ENCODE peak calls at places on chromosomes 16 and 17, in eight cellular contexts. One of them, this sample, is unnamed.
A peak's percentile ranks its signal among the peaks of the same experiment; 100 is the strongest.

GRCh38 chr16:85524630-85525463 is 88.3 kb upstream of the GSE1 start:
- DNase-seq in IMR-90: peak; percentile 49
- DNase-seq in breast epithelium: peak; percentile 59
- DNase-seq in adrenal gland: no peak
- DNase-seq in sigmoid colon: peak; percentile 81
- DNase-seq in suprapubic skin: peak; percentile 81
- DNase-seq in esophagus squamous epithelium: no peak
- DNase-seq in transverse colon: no peak
- DNase-seq in this sample: no peak

GRCh38 chr17:77371888-77372443 is 231.2 kb downstream of the SEC14L1 start:
- DNase-seq in IMR-90: no peak
- DNase-seq in breast epithelium: no peak
- DNase-seq in adrenal gland: no peak
- DNase-seq in sigmoid colon: no peak
- DNase-seq in suprapubic skin: peak; percentile 71
- DNase-seq in esophagus squamous epithelium: no peak
- DNase-seq in transverse colon: no peak
- DNase-seq in this sample: peak; percentile 30

GRCh38 chr16:88359008-88359407 is 23.8 kb upstream of the ZNF469 start:
- DNase-seq in IMR-90: no peak
- DNase-seq in breast epithelium: no peak
- DNase-seq in adrenal gland: no peak
- DNase-seq in sigmoid colon: peak; percentile 48
- DNase-seq in suprapubic skin: no peak
- DNase-seq in esophagus squamous epithelium: no peak
- DNase-seq in transverse colon: no peak
- DNase-seq in this sample: peak; percentile 7

GRCh38 chr16:185691-186090 is 5.4 kb downstream of the HBQ1 start:
- DNase-seq in IMR-90: no peak
- DNase-seq in breast epithelium: no peak
- DNase-seq in adrenal gland: no peak
- DNase-seq in sigmoid colon: no peak
- DNase-seq in suprapubic skin: no peak
- DNase-seq in esophagus squamous epithelium: no peak
- DNase-seq in transverse colon: no peak
- DNase-seq in this sample: no peak

GRCh38 chr16:82924075-82924854 is 297.5 kb downstream of the CDH13 start:
- DNase-seq in IMR-90: no peak
- DNase-seq in breast epithelium: no peak
- DNase-seq in adrenal gland: no peak
- DNase-seq in sigmoid colon: no peak
- DNase-seq in suprapubic skin: no peak
- DNase-seq in esophagus squamous epithelium: no peak
- DNase-seq in transverse colon: peak; percentile 9
- DNase-seq in this sample: no peak

GRCh38 chr17:50563095-50563511 is 2.6 kb downstream of the CACNA1G start:
- DNase-seq in IMR-90: no peak
- DNase-seq in breast epithelium: no peak
- DNase-seq in adrenal gland: no peak
- DNase-seq in sigmoid colon: no peak
- DNase-seq in suprapubic skin: no peak
- DNase-seq in esophagus squamous epithelium: no peak
- DNase-seq in transverse colon: no peak
- DNase-seq in this sample: no peak

GRCh38 chr16:85396879-85397871 is 215.9 kb upstream of the GSE1 start:
- DNase-seq in IMR-90: no peak
- DNase-seq in breast epithelium: no peak
- DNase-seq in adrenal gland: peak; percentile 13
- DNase-seq in sigmoid colon: peak; percentile 65
- DNase-seq in suprapubic skin: peak; percentile 60
- DNase-seq in esophagus squamous epithelium: no peak
- DNase-seq in transverse colon: no peak
- DNase-seq in this sample: peak; percentile 60

GRCh38 chr17:82229686-82230626 is 1.1 kb downstream of the SLC16A3 start:
- DNase-seq in IMR-90: no peak
- DNase-seq in breast epithelium: no peak
- DNase-seq in adrenal gland: peak; percentile 17
- DNase-seq in sigmoid colon: peak; percentile 78
- DNase-seq in suprapubic skin: peak; percentile 70
- DNase-seq in esophagus squamous epithelium: no peak
- DNase-seq in transverse colon: peak; percentile 27
- DNase-seq in this sample: no peak

GRCh38 chr17:7296189-7296861 is 1.9 kb upstream of the YBX2 start:
- DNase-seq in IMR-90: peak; percentile 74
- DNase-seq in breast epithelium: peak; percentile 63
- DNase-seq in adrenal gland: peak; percentile 84
- DNase-seq in sigmoid colon: peak; percentile 94
- DNase-seq in suprapubic skin: peak; percentile 90
- DNase-seq in esophagus squamous epithelium: no peak
- DNase-seq in transverse colon: peak; percentile 88
- DNase-seq in this sample: peak; percentile 93

GRCh38 chr17:979211-979538 is 401 bp downstream of the NXN start:
- DNase-seq in IMR-90: no peak
- DNase-seq in breast epithelium: peak; percentile 46
- DNase-seq in adrenal gland: no peak
- DNase-seq in sigmoid colon: peak; percentile 84
- DNase-seq in suprapubic skin: no peak
- DNase-seq in esophagus squamous epithelium: no peak
- DNase-seq in transverse colon: no peak
- DNase-seq in this sample: no peak

GRCh38 chr17:14859521-14859920 is 405.6 kb downstream of the PMP22 start:
- DNase-seq in IMR-90: peak; percentile 39
- DNase-seq in breast epithelium: no peak
- DNase-seq in adrenal gland: no peak
- DNase-seq in sigmoid colon: no peak
- DNase-seq in suprapubic skin: no peak
- DNase-seq in esophagus squamous epithelium: no peak
- DNase-seq in transverse colon: no peak
- DNase-seq in this sample: no peak

GRCh38 chr17:60149691-60150582 is at the start of gene CA4:
- DNase-seq in IMR-90: no peak
- DNase-seq in breast epithelium: no peak
- DNase-seq in adrenal gland: no peak
- DNase-seq in sigmoid colon: no peak
- DNase-seq in suprapubic skin: no peak
- DNase-seq in esophagus squamous epithelium: no peak
- DNase-seq in transverse colon: no peak
- DNase-seq in this sample: no peak

GRCh38 chr16:86349338-86349900 is 160.9 kb upstream of the FOXF1 start:
- DNase-seq in IMR-90: no peak
- DNase-seq in breast epithelium: no peak
- DNase-seq in adrenal gland: no peak
- DNase-seq in sigmoid colon: no peak
- DNase-seq in suprapubic skin: no peak
- DNase-seq in esophagus squamous epithelium: no peak
- DNase-seq in transverse colon: no peak
- DNase-seq in this sample: no peak

DNA sequence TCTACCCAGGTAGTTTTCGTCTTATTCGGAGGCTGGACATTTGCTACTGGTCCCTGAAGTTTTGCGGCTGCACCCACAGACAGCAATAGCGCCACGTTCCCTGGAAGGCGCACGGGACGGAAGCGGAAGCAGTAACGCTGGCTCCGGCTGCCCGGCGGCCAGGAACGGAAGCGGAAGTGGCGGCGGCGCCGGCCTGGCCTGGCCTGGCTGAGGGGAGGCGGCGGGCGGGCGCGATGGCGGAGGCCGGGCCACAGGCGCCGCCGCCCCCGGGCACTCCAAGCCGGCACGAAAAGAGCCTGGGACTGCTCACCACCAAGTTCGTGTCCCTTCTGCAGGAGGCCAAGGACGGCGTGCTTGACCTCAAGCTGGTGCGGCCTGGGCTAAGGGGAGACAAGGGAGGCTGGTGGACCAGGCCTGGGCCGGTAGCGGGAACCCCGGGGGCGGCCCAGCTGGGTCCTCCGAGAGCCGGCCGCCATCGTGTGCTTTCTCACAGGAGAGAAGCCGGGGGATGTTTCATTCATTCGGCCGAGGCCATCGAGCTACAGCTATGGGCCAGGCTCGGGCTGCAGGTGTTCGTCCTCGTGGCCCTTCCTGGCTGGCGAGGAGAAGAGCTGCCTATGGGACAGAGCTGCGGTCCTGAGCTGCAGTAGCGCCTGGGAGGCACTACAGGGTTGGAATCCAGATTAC is at the start of gene E2F4:
- DNase-seq in IMR-90: peak; percentile 92
- DNase-seq in breast epithelium: peak; percentile 85
- DNase-seq in adrenal gland: peak; percentile 92
- DNase-seq in sigmoid colon: peak; percentile 94
- DNase-seq in suprapubic skin: peak; percentile 93
- DNase-seq in esophagus squamous epithelium: peak; percentile 43
- DNase-seq in transverse colon: peak; percentile 93
- DNase-seq in this sample: peak; percentile 93
- TF ChIP-seq POLR2A in IMR-90: peak; percentile 67
- TF ChIP-seq POLR2A in breast epithelium: no peak
- TF ChIP-seq POLR2A in adrenal gland: peak; percentile 73
- TF ChIP-seq POLR2A in sigmoid colon: no peak
- TF ChIP-seq POLR2A in suprapubic skin: peak; percentile 72
- TF ChIP-seq POLR2A in esophagus squamous epithelium: peak; percentile 79
- TF ChIP-seq POLR2A in transverse colon: peak; percentile 35
- TF ChIP-seq POLR2A in this sample: no peak

DNA sequence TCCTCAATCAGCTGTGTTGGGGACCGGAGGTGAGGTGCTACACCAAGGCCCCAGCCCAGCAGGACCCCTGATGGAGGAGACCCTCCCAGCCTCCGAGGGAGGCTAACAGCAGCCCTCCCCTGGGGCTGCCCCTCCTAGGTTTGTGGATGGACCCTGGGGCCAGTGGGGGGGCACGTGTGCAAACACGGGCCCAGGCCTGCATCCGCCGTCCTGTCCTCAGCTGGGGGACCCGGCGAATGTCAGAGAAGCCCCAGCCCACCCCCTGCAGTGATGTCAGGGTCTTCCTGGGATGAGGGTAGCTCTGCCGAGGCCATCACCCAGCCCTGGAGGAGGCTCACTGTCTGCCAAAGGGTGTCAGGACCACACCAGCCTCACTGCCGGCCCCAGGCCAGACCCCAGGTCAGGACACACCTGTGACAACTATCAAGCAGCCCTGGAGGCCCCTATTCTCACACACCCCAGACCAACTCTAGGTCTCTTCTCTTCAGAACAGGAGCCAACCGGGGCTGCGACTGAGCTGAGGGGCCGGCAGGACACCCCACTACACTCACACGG is 26.7 kb downstream of the CEP131 start:
- DNase-seq in IMR-90: no peak
- DNase-seq in breast epithelium: no peak
- DNase-seq in adrenal gland: no peak
- DNase-seq in sigmoid colon: no peak
- DNase-seq in suprapubic skin: no peak
- DNase-seq in esophagus squamous epithelium: no peak
- DNase-seq in transverse colon: no peak
- DNase-seq in this sample: no peak
- H3K27ac ChIP-seq in IMR-90: no peak overlapping the region
- H3K27ac ChIP-seq in breast epithelium: no peak overlapping the region
- H3K27ac ChIP-seq in adrenal gland: no peak overlapping the region
- H3K27ac ChIP-seq in sigmoid colon: no peak overlapping the region
- H3K27ac ChIP-seq in suprapubic skin: no peak overlapping the region
- H3K27ac ChIP-seq in esophagus squamous epithelium: no peak overlapping the region
- H3K27ac ChIP-seq in transverse colon: no peak overlapping the region
- H3K27ac ChIP-seq in this sample: peak overlapping the region; percentile 39

GRCh38 chr17:17730250-17730935 is 49.1 kb downstream of the RAI1 start:
- DNase-seq in IMR-90: no peak
- DNase-seq in breast epithelium: no peak
- DNase-seq in adrenal gland: no peak
- DNase-seq in sigmoid colon: no peak
- DNase-seq in suprapubic skin: no peak
- DNase-seq in esophagus squamous epithelium: no peak
- DNase-seq in transverse colon: no peak
- DNase-seq in this sample: no peak

GRCh38 chr17:17732444-17732843 is 51.2 kb downstream of the RAI1 start:
- DNase-seq in IMR-90: no peak
- DNase-seq in breast epithelium: peak; percentile 76
- DNase-seq in adrenal gland: no peak
- DNase-seq in sigmoid colon: no peak
- DNase-seq in suprapubic skin: no peak
- DNase-seq in esophagus squamous epithelium: no peak
- DNase-seq in transverse colon: no peak
- DNase-seq in this sample: no peak

GRCh38 chr17:17736205-17737183 is 55.2 kb downstream of the RAI1 start:
- DNase-seq in IMR-90: peak; percentile 43
- DNase-seq in breast epithelium: no peak
- DNase-seq in adrenal gland: no peak
- DNase-seq in sigmoid colon: no peak
- DNase-seq in suprapubic skin: no peak
- DNase-seq in esophagus squamous epithelium: no peak
- DNase-seq in transverse colon: no peak
- DNase-seq in this sample: no peak

GRCh38 chr17:17729620-17730249 is 48.5 kb downstream of the RAI1 start:
- DNase-seq in IMR-90: no peak
- DNase-seq in breast epithelium: no peak
- DNase-seq in adrenal gland: no peak
- DNase-seq in sigmoid colon: no peak
- DNase-seq in suprapubic skin: no peak
- DNase-seq in esophagus squamous epithelium: no peak
- DNase-seq in transverse colon: peak; percentile 64
- DNase-seq in this sample: no peak

GRCh38 chr17:17732892-17733670 is 51.8 kb downstream of the RAI1 start:
- DNase-seq in IMR-90: peak; percentile 81
- DNase-seq in breast epithelium: no peak
- DNase-seq in adrenal gland: peak; percentile 65
- DNase-seq in sigmoid colon: no peak
- DNase-seq in suprapubic skin: no peak
- DNase-seq in esophagus squamous epithelium: no peak
- DNase-seq in transverse colon: no peak
- DNase-seq in this sample: no peak
- H3K4me1 ChIP-seq in IMR-90: peaks cover 23% of the 10 kb centered on the region
- H3K4me1 ChIP-seq in breast epithelium: peaks cover 25% of the 10 kb centered on the region
- H3K4me1 ChIP-seq in adrenal gland: peaks cover 55% of the 10 kb centered on the region
- H3K4me1 ChIP-seq in sigmoid colon: peaks cover 68% of the 10 kb centered on the region
- H3K4me1 ChIP-seq in suprapubic skin: peaks cover 74% of the 10 kb centered on the region
- H3K4me1 ChIP-seq in esophagus squamous epithelium: peaks cover 50% of the 10 kb centered on the region
- H3K4me1 ChIP-seq in transverse colon: peaks cover 18% of the 10 kb centered on the region
- H3K4me1 ChIP-seq in this sample: peaks cover 57% of the 10 kb centered on the region

GRCh38 chr16:57216968-57217367 is 28.1 kb upstream of the ARL2BP start:
- DNase-seq in IMR-90: no peak
- DNase-seq in breast epithelium: no peak
- DNase-seq in adrenal gland: no peak
- DNase-seq in sigmoid colon: no peak
- DNase-seq in suprapubic skin: no peak
- DNase-seq in esophagus squamous epithelium: no peak
- DNase-seq in transverse colon: no peak
- DNase-seq in this sample: no peak
- TF ChIP-seq POLR2A in IMR-90: no peak
- TF ChIP-seq POLR2A in breast epithelium: no peak
- TF ChIP-seq POLR2A in adrenal gland: no peak
- TF ChIP-seq POLR2A in sigmoid colon: no peak
- TF ChIP-seq POLR2A in suprapubic skin: no peak
- TF ChIP-seq POLR2A in esophagus squamous epithelium: no peak
- TF ChIP-seq POLR2A in transverse colon: no peak
- TF ChIP-seq POLR2A in this sample: no peak